ENCODE peak calls at places on chromosome 6, in seven cellular contexts. One of them, this sample, is unnamed.

GRCh38 chr6:97563529-97563928 is 280.5 kb upstream of the MMS22L start:
- DNase-seq in GM12878: no peak
- DNase-seq in tibial nerve: no peak
- DNase-seq in prostate gland: no peak
- DNase-seq in left lung: no peak
- DNase-seq in lung: no peak
- DNase-seq in upper lobe of right lung: no peak
- DNase-seq in this sample: no peak

GRCh38 chr6:4942673-4943009 is 61.2 kb downstream of the RPP40 start:
- DNase-seq in GM12878: no peak
- DNase-seq in tibial nerve: no peak
- DNase-seq in prostate gland: no peak
- DNase-seq in left lung: no peak
- DNase-seq in lung: no peak
- DNase-seq in upper lobe of right lung: no peak
- DNase-seq in this sample: no peak

GRCh38 chr6:26183581-26184408 is 96.6 kb downstream of the HFE start:
- DNase-seq in GM12878: peak; percentile 84
- DNase-seq in tibial nerve: no peak
- DNase-seq in prostate gland: peak; percentile 71
- DNase-seq in left lung: peak; percentile 74
- DNase-seq in lung: peak; percentile 58
- DNase-seq in upper lobe of right lung: peak; percentile 75
- DNase-seq in this sample: peak; percentile 40

GRCh38 chr6:54014440-54014839 is 96.8 kb upstream of the MLIP start:
- DNase-seq in GM12878: no peak
- DNase-seq in tibial nerve: no peak
- DNase-seq in prostate gland: no peak
- DNase-seq in left lung: no peak
- DNase-seq in lung: no peak
- DNase-seq in upper lobe of right lung: no peak
- DNase-seq in this sample: no peak

GRCh38 chr6:33297406-33297955 is 1.3 kb downstream of the RGL2 start:
- DNase-seq in GM12878: no peak
- DNase-seq in tibial nerve: no peak
- DNase-seq in prostate gland: peak; percentile 83
- DNase-seq in left lung: peak; percentile 76
- DNase-seq in lung: peak; percentile 75
- DNase-seq in upper lobe of right lung: peak; percentile 88
- DNase-seq in this sample: no peak

GRCh38 chr6:43070028-43070632 is 6.0 kb upstream of the PTK7 start:
- DNase-seq in GM12878: no peak
- DNase-seq in tibial nerve: no peak
- DNase-seq in prostate gland: no peak
- DNase-seq in left lung: no peak
- DNase-seq in lung: no peak
- DNase-seq in upper lobe of right lung: no peak
- DNase-seq in this sample: no peak

GRCh38 chr6:47836046-47836445 is 54.2 kb downstream of the OPN5 start:
- DNase-seq in GM12878: no peak
- DNase-seq in tibial nerve: no peak
- DNase-seq in prostate gland: no peak
- DNase-seq in left lung: no peak
- DNase-seq in lung: no peak
- DNase-seq in upper lobe of right lung: no peak
- DNase-seq in this sample: no peak

GRCh38 chr6:33008944-33009861 is at the start of gene HLA-DOA:
- DNase-seq in GM12878: peak; percentile 75
- DNase-seq in tibial nerve: no peak
- DNase-seq in prostate gland: no peak
- DNase-seq in left lung: no peak
- DNase-seq in lung: no peak
- DNase-seq in upper lobe of right lung: no peak
- DNase-seq in this sample: no peak

GRCh38 chr6:119848706-119849105 is 499.1 kb upstream of the MAN1A1 start:
- DNase-seq in GM12878: no peak
- DNase-seq in tibial nerve: no peak
- DNase-seq in prostate gland: no peak
- DNase-seq in left lung: no peak
- DNase-seq in lung: no peak
- DNase-seq in upper lobe of right lung: no peak
- DNase-seq in this sample: no peak

GRCh38 chr6:49530141-49530775 is 20.2 kb upstream of the C6orf141 start:
- DNase-seq in GM12878: no peak
- DNase-seq in tibial nerve: no peak
- DNase-seq in prostate gland: no peak
- DNase-seq in left lung: no peak
- DNase-seq in lung: no peak
- DNase-seq in upper lobe of right lung: no peak
- DNase-seq in this sample: no peak

GRCh38 chr6:85537055-85537494 is 56.6 kb downstream of the SNX14 start:
- DNase-seq in GM12878: no peak
- DNase-seq in tibial nerve: no peak
- DNase-seq in prostate gland: no peak
- DNase-seq in left lung: no peak
- DNase-seq in lung: no peak
- DNase-seq in upper lobe of right lung: no peak
- DNase-seq in this sample: no peak

GRCh38 chr6:46815130-46815529 is 21.9 kb downstream of the MEP1A start:
- DNase-seq in GM12878: no peak
- DNase-seq in tibial nerve: no peak
- DNase-seq in prostate gland: no peak
- DNase-seq in left lung: no peak
- DNase-seq in lung: no peak
- DNase-seq in upper lobe of right lung: no peak
- DNase-seq in this sample: no peak

GRCh38 chr6:35485402-35485877 is 11.4 kb downstream of the TEAD3 start:
- DNase-seq in GM12878: no peak
- DNase-seq in tibial nerve: no peak
- DNase-seq in prostate gland: no peak
- DNase-seq in left lung: peak; percentile 55
- DNase-seq in lung: peak; percentile 58
- DNase-seq in upper lobe of right lung: peak; percentile 79
- DNase-seq in this sample: no peak

GRCh38 chr6:31285496-31285895 is 13.6 kb upstream of the HLA-C start:
- DNase-seq in GM12878: no peak
- DNase-seq in tibial nerve: no peak
- DNase-seq in prostate gland: no peak
- DNase-seq in left lung: no peak
- DNase-seq in lung: no peak
- DNase-seq in upper lobe of right lung: no peak
- DNase-seq in this sample: no peak

GRCh38 chr6:10883312-10884244 is 1.7 kb upstream of the GCM2 start:
- DNase-seq in GM12878: no peak
- DNase-seq in tibial nerve: no peak
- DNase-seq in prostate gland: no peak
- DNase-seq in left lung: no peak
- DNase-seq in lung: no peak
- DNase-seq in upper lobe of right lung: no peak
- DNase-seq in this sample: no peak
- H3K9me3 ChIP-seq in GM12878: peaks cover 2% of the 10 kb centered on the region
- H3K9me3 ChIP-seq in tibial nerve: no peaks in the 10 kb centered on the region
- H3K9me3 ChIP-seq in prostate gland: no peaks in the 10 kb centered on the region
- H3K9me3 ChIP-seq in left lung: no peaks in the 10 kb centered on the region
- H3K9me3 ChIP-seq in lung: peaks cover 6% of the 10 kb centered on the region
- H3K9me3 ChIP-seq in upper lobe of right lung: no peaks in the 10 kb centered on the region
- H3K9me3 ChIP-seq in this sample: no peaks in the 10 kb centered on the region

GRCh38 chr6:136668571-136668970 is 118.3 kb upstream of the MAP7 start:
- DNase-seq in GM12878: no peak
- DNase-seq in tibial nerve: no peak
- DNase-seq in prostate gland: no peak
- DNase-seq in left lung: no peak
- DNase-seq in lung: no peak
- DNase-seq in upper lobe of right lung: no peak
- DNase-seq in this sample: no peak
- H3K27me3 ChIP-seq in GM12878: no peaks in the 10 kb centered on the region
- H3K27me3 ChIP-seq in tibial nerve: no peaks in the 10 kb centered on the region
- H3K27me3 ChIP-seq in prostate gland: no peaks in the 10 kb centered on the region
- H3K27me3 ChIP-seq in left lung: no peaks in the 10 kb centered on the region
- H3K27me3 ChIP-seq in lung: no peaks in the 10 kb centered on the region
- H3K27me3 ChIP-seq in upper lobe of right lung: no peaks in the 10 kb centered on the region
- H3K27me3 ChIP-seq in this sample: no peaks in the 10 kb centered on the region

DNA sequence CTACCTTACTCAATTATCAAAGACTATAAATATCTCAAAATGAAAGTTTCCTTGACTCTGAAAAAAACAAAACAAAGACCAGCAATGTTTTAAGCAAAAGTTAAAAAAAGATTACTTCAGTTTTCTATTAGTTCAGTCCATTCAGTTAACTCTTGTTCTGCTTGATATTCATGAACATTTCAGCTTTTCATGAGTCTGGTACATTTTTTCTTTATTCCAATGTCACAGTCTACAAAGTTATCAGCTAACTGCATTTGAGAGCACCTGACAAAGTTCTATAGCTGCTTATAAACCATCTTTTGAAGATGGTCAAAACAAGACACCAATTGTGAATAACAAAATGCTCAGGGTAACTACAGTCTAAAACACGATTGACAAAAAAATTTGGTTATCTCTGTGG is 156.1 kb upstream of the NOX3 start:
- DNase-seq in GM12878: no peak
- DNase-seq in tibial nerve: no peak
- DNase-seq in prostate gland: no peak
- DNase-seq in left lung: no peak
- DNase-seq in lung: no peak
- DNase-seq in upper lobe of right lung: no peak
- DNase-seq in this sample: no peak
- H3K9me3 ChIP-seq in GM12878: no peaks in the 10 kb centered on the region
- H3K9me3 ChIP-seq in tibial nerve: peaks cover 11% of the 10 kb centered on the region
- H3K9me3 ChIP-seq in prostate gland: no peaks in the 10 kb centered on the region
- H3K9me3 ChIP-seq in left lung: peaks cover 65% of the 10 kb centered on the region
- H3K9me3 ChIP-seq in lung: peaks cover 11% of the 10 kb centered on the region
- H3K9me3 ChIP-seq in upper lobe of right lung: peaks cover 9% of the 10 kb centered on the region
- H3K9me3 ChIP-seq in this sample: peaks cover 22% of the 10 kb centered on the region

DNA sequence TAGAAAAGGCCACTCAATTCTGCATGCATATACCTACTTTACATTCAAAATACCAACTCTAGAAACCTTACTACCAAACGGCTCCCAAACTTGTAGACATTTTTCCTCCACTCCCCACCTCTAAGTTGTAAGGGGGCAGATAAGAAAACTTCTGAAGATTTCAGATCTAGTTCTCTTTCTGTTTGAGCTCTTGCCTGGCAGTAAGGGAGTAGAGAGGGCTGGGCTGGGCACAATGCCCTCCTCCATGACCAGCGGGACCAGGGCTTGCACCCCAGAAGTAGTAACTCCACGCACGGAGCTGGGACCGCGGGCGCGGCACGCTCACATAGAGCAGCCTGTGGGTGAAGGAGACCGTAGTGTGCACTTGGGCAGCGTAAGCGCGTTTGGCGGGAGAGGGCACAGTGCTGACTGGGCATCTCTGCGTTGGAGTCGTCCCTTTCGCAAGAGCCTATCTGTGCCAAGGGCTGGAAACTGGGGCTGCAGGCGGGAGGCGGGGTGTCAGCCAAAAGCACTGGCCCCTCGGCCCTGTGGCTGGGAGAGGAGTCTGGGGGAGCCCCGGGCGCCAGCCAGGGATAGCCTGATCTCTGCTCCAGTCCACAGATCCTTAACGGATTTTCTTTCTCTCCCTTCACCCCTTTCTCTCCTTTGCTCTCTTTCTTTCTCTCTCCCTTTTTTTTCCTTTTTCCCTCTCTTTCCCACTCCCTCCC is 32.4 kb downstream of the PHACTR1 start:
- DNase-seq in GM12878: no peak
- DNase-seq in tibial nerve: no peak
- DNase-seq in prostate gland: no peak
- DNase-seq in left lung: no peak
- DNase-seq in lung: no peak
- DNase-seq in upper lobe of right lung: peak; percentile 65
- DNase-seq in this sample: no peak
- H3K27me3 ChIP-seq in GM12878: no peaks in the 10 kb centered on the region
- H3K27me3 ChIP-seq in tibial nerve: no peaks in the 10 kb centered on the region
- H3K27me3 ChIP-seq in prostate gland: peaks cover 11% of the 10 kb centered on the region
- H3K27me3 ChIP-seq in left lung: peaks cover 51% of the 10 kb centered on the region
- H3K27me3 ChIP-seq in lung: peaks cover 14% of the 10 kb centered on the region
- H3K27me3 ChIP-seq in upper lobe of right lung: peaks cover 44% of the 10 kb centered on the region
- H3K27me3 ChIP-seq in this sample: peaks cover 42% of the 10 kb centered on the region

GRCh38 chr6:167474725-167475124 is 149.8 kb downstream of the TTLL2 start:
- DNase-seq in GM12878: no peak
- DNase-seq in tibial nerve: no peak
- DNase-seq in prostate gland: no peak
- DNase-seq in left lung: no peak
- DNase-seq in lung: no peak
- DNase-seq in upper lobe of right lung: no peak
- DNase-seq in this sample: no peak
- H3K9me3 ChIP-seq in GM12878: no peaks in the 10 kb centered on the region
- H3K9me3 ChIP-seq in tibial nerve: no peaks in the 10 kb centered on the region
- H3K9me3 ChIP-seq in prostate gland: no peaks in the 10 kb centered on the region
- H3K9me3 ChIP-seq in left lung: no peaks in the 10 kb centered on the region
- H3K9me3 ChIP-seq in lung: no peaks in the 10 kb centered on the region
- H3K9me3 ChIP-seq in upper lobe of right lung: no peaks in the 10 kb centered on the region
- H3K9me3 ChIP-seq in this sample: no peaks in the 10 kb centered on the region

GRCh38 chr6:117272886-117273285 is 7.5 kb downstream of the VGLL2 start:
- DNase-seq in GM12878: no peak
- DNase-seq in tibial nerve: no peak
- DNase-seq in prostate gland: no peak
- DNase-seq in left lung: no peak
- DNase-seq in lung: no peak
- DNase-seq in upper lobe of right lung: no peak
- DNase-seq in this sample: no peak
- H3K27me3 ChIP-seq in GM12878: peaks cover 17% of the 10 kb centered on the region
- H3K27me3 ChIP-seq in tibial nerve: no peaks in the 10 kb centered on the region
- H3K27me3 ChIP-seq in prostate gland: peaks cover 34% of the 10 kb centered on the region
- H3K27me3 ChIP-seq in left lung: peaks cover 90% of the 10 kb centered on the region
- H3K27me3 ChIP-seq in lung: peaks cover 24% of the 10 kb centered on the region
- H3K27me3 ChIP-seq in upper lobe of right lung: peaks cover 83% of the 10 kb centered on the region
- H3K27me3 ChIP-seq in this sample: peaks cover 68% of the 10 kb centered on the region